ENCODE peak calls at places on chromosomes 1 and 21, in six cellular contexts. K is psoas muscle; D is HCT116; W is CD8-positive, alpha-beta T cell; Z is upper lobe of right lung; T is uterus. B is an unnamed sample.

GRCh38 chr21:31555741-31556191 is 103.7 kb upstream of the SOD1 start:
- DNase-seq in W (no peak), D (no peak), Z (peak), T (no peak), K (no peak), B (no peak)

GRCh38 chr1:70707214-70707613 is 296.1 kb downstream of the CTH start:
- DNase-seq in D (no peak), Z (no peak), T (no peak), K (no peak), W (no peak), B (no peak)

GRCh38 chr1:151994956-151995355 is 1.3 kb upstream of the S100A10 start:
- DNase-seq in D (peak), K (no peak), W (no peak), Z (no peak), T (peak), B (peak)

GRCh38 chr1:17397910-17398700 is 26.1 kb downstream of the PADI6 start:
- DNase-seq in K (no peak), D (no peak), T (no peak), W (no peak), Z (no peak), B (no peak)

GRCh38 chr1:168291222-168291824 is 10.6 kb downstream of the TBX19 start:
- DNase-seq in D (no peak), K (no peak), T (no peak), Z (no peak), W (no peak), B (no peak)

GRCh38 chr21:16708431-16708830 is 804.4 kb upstream of the CXADR start:
- DNase-seq in D (no peak), W (no peak), K (no peak), T (peak), Z (no peak), B (peak)

GRCh38 chr1:159867322-159868064 is 5.0 kb upstream of the VSIG8 start:
- DNase-seq in T (peak), K (no peak), W (no peak), Z (peak), D (no peak), B (no peak)

GRCh38 chr21:36606983-36607325 is 92.0 kb upstream of the SIM2 start:
- DNase-seq in D (no peak), Z (no peak), W (no peak), T (no peak), K (no peak), B (no peak)

GRCh38 chr1:17561561-17561985 is 22.1 kb downstream of the ARHGEF10L start:
- DNase-seq in T (peak), Z (no peak), D (no peak), W (no peak), K (peak), B (peak)

GRCh38 chr1:62218603-62219002 is 24.0 kb downstream of the L1TD1 start:
- DNase-seq in K (no peak), T (no peak), Z (no peak), D (no peak), W (no peak), B (no peak)

GRCh38 chr1:42035205-42035829 is 116.6 kb upstream of the HIVEP3 start:
- DNase-seq in K (peak), T (peak), D (peak), W (peak), Z (peak), B (peak)

GRCh38 chr1:153661111-153661708 is 2.7 kb downstream of the SNAPIN start:
- DNase-seq in Z (peak), D (no peak), K (no peak), W (no peak), T (no peak), B (peak)

GRCh38 chr1:209823143-209824041 is 4.4 kb upstream of the UTP25 start:
- DNase-seq in D (peak), W (no peak), T (no peak), Z (no peak), K (no peak), B (peak)

GRCh38 chr1:192565946-192566345 is 9.6 kb upstream of the RGS1 start:
- DNase-seq in T (no peak), K (no peak), D (no peak), W (no peak), Z (no peak), B (no peak)

GRCh38 chr1:81449786-81450185 is 350.9 kb upstream of the ADGRL2 start:
- DNase-seq in K (no peak), D (no peak), W (no peak), Z (no peak), T (no peak), B (no peak)

GRCh38 chr1:22089787-22090186 is 37.3 kb downstream of the CDC42 start:
- DNase-seq in Z (no peak), D (no peak), K (no peak), W (no peak), T (no peak), B (no peak)

GRCh38 chr1:115790846-115791245 is 22.3 kb upstream of the CASQ2 start:
- DNase-seq in D (no peak), K (no peak), T (no peak), W (no peak), Z (no peak), B (no peak)

GRCh38 chr1:224089583-224089982 is 24.3 kb upstream of the FBXO28 start:
- DNase-seq in W (no peak), K (no peak), D (no peak), Z (no peak), T (no peak), B (no peak)

GRCh38 chr1:110857964-110858948 is 14.7 kb upstream of the CD53 start:
- DNase-seq in T (no peak), W (no peak), K (no peak), Z (no peak), D (no peak), B (no peak)

GRCh38 chr1:205481629-205482071 is 22.8 kb upstream of the CDK18 start:
- DNase-seq in K (no peak), T (no peak), W (no peak), Z (no peak), D (no peak), B (no peak)

GRCh38 chr21:45478115-45478801 is 64.0 kb downstream of the SLC19A1 start:
- DNase-seq in Z (peak), T (peak), D (peak), K (peak), W (peak), B (peak)

GRCh38 chr1:202964755-202965440 is 2.2 kb downstream of the CYB5R1 start:
- DNase-seq in W (no peak), T (no peak), D (no peak), K (peak), Z (no peak), B (peak)

GRCh38 chr1:161487483-161487827 is 17.8 kb upstream of the FCGR2A start:
- DNase-seq in K (no peak), W (no peak), D (no peak), Z (no peak), T (peak), B (peak)

GRCh38 chr1:85148524-85149250 is 52.1 kb downstream of the SYDE2 start:
- DNase-seq in T (no peak), D (no peak), W (no peak), Z (no peak), K (no peak), B (peak)

GRCh38 chr1:55720243-55720642 is 505.1 kb upstream of the USP24 start:
- DNase-seq in W (no peak), D (no peak), K (no peak), T (no peak), Z (peak), B (no peak)

GRCh38 chr1:35707253-35708178 is 11.2 kb downstream of the C1orf216 start:
- DNase-seq in Z (no peak), T (no peak), W (no peak), K (no peak), D (no peak), B (no peak)

GRCh38 chr1:2250721-2251281 is 22.7 kb downstream of the SKI start:
- DNase-seq in T (no peak), K (peak), D (no peak), Z (peak), W (no peak), B (no peak)

GRCh38 chr1:25343872-25344271 is 5.7 kb downstream of the TMEM50A start:
- DNase-seq in Z (no peak), D (peak), T (no peak), K (no peak), W (no peak), B (peak)

GRCh38 chr1:167502719-167503452 is 15.4 kb downstream of the CD247 start:
- DNase-seq in Z (no peak), W (no peak), D (no peak), T (no peak), K (no peak), B (no peak)

GRCh38 chr1:13751985-13752384 is 52.0 kb downstream of the PRDM2 start:
- DNase-seq in K (no peak), W (no peak), D (no peak), T (no peak), Z (no peak), B (no peak)

GRCh38 chr21:36854391-36854790 is 112.1 kb downstream of the HLCS start:
- DNase-seq in W (no peak), D (no peak), T (no peak), K (no peak), Z (no peak), B (peak)

GRCh38 chr21:42310411-42311001 is 4.7 kb downstream of the TFF3 start:
- DNase-seq in D (no peak), K (no peak), Z (peak), W (no peak), T (no peak), B (no peak)

GRCh38 chr21:42307106-42307505 is 8.1 kb downstream of the TFF3 start:
- DNase-seq in W (no peak), T (no peak), Z (no peak), K (no peak), D (no peak), B (no peak)

GRCh38 chr21:42309753-42310213 is 5.4 kb downstream of the TFF3 start:
- DNase-seq in K (peak), D (peak), T (no peak), W (peak), Z (peak), B (peak)

GRCh38 chr21:42308161-42308913 is 6.9 kb downstream of the TFF3 start:
- DNase-seq in K (no peak), W (no peak), Z (no peak), T (no peak), D (no peak), B (no peak)

GRCh38 chr21:42308914-42309752 is 6.1 kb downstream of the TFF3 start:
- DNase-seq in D (no peak), Z (no peak), W (no peak), T (no peak), K (no peak), B (no peak)
- TF ChIP-seq CTCF in D (peak), Z (no peak), W (no peak), T (no peak), K (no peak), B (no peak)

DNA sequence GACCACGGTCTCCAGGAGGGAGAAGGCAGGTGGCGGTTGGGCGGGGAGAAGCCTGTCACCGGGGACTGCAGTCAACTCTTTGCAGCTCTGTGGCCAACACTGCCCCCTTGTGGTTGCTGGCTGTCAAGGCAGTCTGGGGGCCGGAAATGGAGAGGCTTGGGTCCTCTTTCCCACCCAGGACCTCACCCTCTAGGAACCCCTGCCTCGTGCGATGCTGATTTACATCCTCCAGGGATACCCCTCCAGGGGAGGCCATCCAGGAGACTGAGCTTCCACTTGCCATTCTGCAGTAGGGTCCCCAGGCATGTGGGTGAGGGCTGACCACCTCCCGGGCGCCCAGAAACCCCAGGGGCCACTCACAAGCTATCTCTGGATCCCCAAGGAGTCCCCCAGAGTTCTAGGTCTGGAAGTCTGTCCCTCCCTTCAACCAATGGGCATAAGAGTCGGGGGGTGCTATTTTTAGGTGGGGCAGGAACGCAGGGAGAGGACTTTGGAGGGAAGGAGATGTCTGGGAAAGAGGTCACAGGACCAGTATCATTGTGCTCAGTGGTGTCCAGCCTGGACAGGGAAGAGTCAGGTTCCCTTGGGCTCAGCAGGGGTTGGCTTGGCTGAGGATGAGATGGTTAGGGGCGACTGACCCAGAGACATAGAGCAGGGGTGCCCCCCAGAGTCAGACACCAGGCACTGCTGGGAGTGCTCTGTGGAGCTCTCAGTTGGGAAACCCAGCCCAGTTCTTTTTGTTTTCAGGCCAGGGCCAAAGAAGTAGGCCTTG is 7.1 kb upstream of the GPR61 start:
- DNase-seq in Z (peak), W (peak), K (peak), D (peak), T (peak), B (peak)
- H3K4me3 ChIP-seq in Z (no peak), W (peak), K (peak), D (no peak), T (no peak), B (no peak)

GRCh38 chr1:20319456-20319855 is 28.8 kb downstream of the VWA5B1 start:
- DNase-seq in T (no peak), D (no peak), Z (no peak), W (no peak), K (no peak), B (no peak)
- TF ChIP-seq CTCF in T (no peak), D (no peak), Z (no peak), W (no peak), K (no peak), B (no peak)

GRCh38 chr1:68043443-68044090 is 6.9 kb downstream of the DIRAS3 start:
- DNase-seq in D (no peak), K (no peak), Z (no peak), W (no peak), T (no peak), B (no peak)

GRCh38 chr1:68046885-68047658 is 3.4 kb downstream of the DIRAS3 start:
- DNase-seq in D (no peak), K (no peak), Z (no peak), W (no peak), T (no peak), B (no peak)

GRCh38 chr1:68046423-68046822 is 4.0 kb downstream of the DIRAS3 start:
- DNase-seq in W (no peak), K (no peak), T (no peak), Z (no peak), D (no peak), B (no peak)

GRCh38 chr1:68047659-68048026 is 2.8 kb downstream of the DIRAS3 start:
- DNase-seq in K (no peak), Z (no peak), D (no peak), W (no peak), T (no peak), B (no peak)

DNA sequence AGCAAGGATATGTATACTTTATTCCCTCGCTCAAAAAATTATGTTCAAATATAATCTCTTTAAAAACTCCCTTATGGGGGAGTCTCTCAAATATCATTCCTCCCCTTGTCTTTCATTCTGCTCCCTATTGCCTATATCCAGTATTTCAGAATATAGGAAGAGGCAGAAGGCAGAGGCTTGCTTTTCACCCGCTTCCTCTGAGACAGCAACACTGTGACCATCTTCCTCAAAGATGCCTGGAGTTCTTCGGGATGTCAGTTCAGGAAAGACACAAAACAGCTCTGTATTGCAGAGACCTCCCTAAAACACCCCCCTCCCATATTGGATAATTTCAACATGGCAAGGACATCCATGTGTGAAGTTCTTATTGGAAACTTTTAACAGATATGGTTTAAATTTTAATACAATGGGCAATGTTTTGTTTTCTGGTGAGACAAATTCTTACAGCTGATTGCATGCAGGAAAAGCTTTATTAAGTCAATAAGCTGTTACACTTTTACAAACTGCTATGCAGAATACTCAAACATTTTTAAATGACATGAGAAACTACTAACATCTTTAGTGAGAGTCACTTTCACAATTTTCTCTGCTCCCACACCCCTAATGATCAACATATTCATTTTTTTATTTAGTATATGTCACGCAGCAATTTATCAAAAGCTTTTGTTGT is 4.8 kb downstream of the DIRAS3 start:
- DNase-seq in W (no peak), D (no peak), K (no peak), Z (no peak), T (no peak), B (no peak)
- H3K4me3 ChIP-seq in W (no peak), D (no peak), K (no peak), Z (no peak), T (no peak), B (no peak)

GRCh38 chr1:61210435-61211012 is 128.2 kb downstream of the NFIA start:
- DNase-seq in K (no peak), T (no peak), W (no peak), Z (no peak), D (no peak), B (no peak)
- TF ChIP-seq CTCF in K (peak), T (peak), W (peak), Z (no peak), D (peak), B (no peak)